ENCODE peak calls at places on chromosomes 11 and 22, in seven cellular contexts. Z is Peyer's patch, K is PC-3, H is HCT116, P is colonic mucosa, L is A673, N is left ventricle myocardium inferior. B is an unnamed sample. For H3K36me3, the result is how much of the 10 kb centered on the place peaks cover.

GRCh38 chr11:128667873-128668272 is 26.0 kb upstream of the FLI1 start:
- DNase-seq in N (no peak), K (peak), H (no peak), Z (no peak), L (no peak), P (no peak), B (no peak)

GRCh38 chr11:20367313-20367948 is 3.9 kb downstream of the HTATIP2 start:
- DNase-seq in N (no peak), H (peak), K (peak), L (peak), Z (no peak), P (no peak), B (no peak)

GRCh38 chr11:80466570-80466969 is 1025.7 kb upstream of the TENM4 start:
- DNase-seq in L (no peak), P (no peak), H (no peak), N (no peak), Z (no peak), K (no peak), B (no peak)

GRCh38 chr22:27132400-27132799 is 475.0 kb downstream of the MIAT start:
- DNase-seq in N (no peak), Z (no peak), H (no peak), L (no peak), K (no peak), P (no peak), B (no peak)

GRCh38 chr22:33658775-33659174 is 261.5 kb downstream of the LARGE1 start:
- DNase-seq in Z (no peak), L (no peak), N (peak), H (no peak), K (no peak), P (peak), B (no peak)

GRCh38 chr11:98003606-98004371 is 1017.0 kb upstream of the CNTN5 start:
- DNase-seq in H (no peak), L (no peak), P (no peak), K (no peak), N (no peak), Z (no peak), B (no peak)

GRCh38 chr11:29153078-29153477 is 863.8 kb downstream of the KCNA4 start:
- DNase-seq in P (no peak), K (no peak), L (no peak), Z (no peak), N (no peak), H (no peak), B (no peak)

GRCh38 chr11:88179141-88179540 is 3.9 kb upstream of the RAB38 start:
- DNase-seq in H (no peak), L (no peak), Z (no peak), K (peak), N (no peak), P (no peak), B (no peak)

GRCh38 chr11:95352733-95353346 is 121.8 kb upstream of the SESN3 start:
- DNase-seq in Z (no peak), P (no peak), N (no peak), H (no peak), K (no peak), L (no peak), B (no peak)

GRCh38 chr11:74366576-74366975 is 31.7 kb downstream of the PGM2L1 start:
- DNase-seq in K (no peak), N (no peak), P (no peak), L (peak), H (no peak), Z (no peak), B (peak)

GRCh38 chr22:37043828-37044538 is 7.6 kb upstream of the KCTD17 start:
- DNase-seq in N (peak), K (peak), H (peak), P (peak), Z (peak), L (peak), B (peak)

GRCh38 chr22:20180640-20181039 is 29.8 kb upstream of the CCDC188 start:
- DNase-seq in K (no peak), N (no peak), Z (no peak), P (no peak), L (no peak), H (no peak), B (no peak)

GRCh38 chr22:36922097-36922608 is 8.7 kb downstream of the CSF2RB start:
- DNase-seq in K (no peak), P (no peak), N (no peak), Z (peak), H (no peak), L (no peak), B (peak)

GRCh38 chr22:35464399-35464798 is 64.5 kb downstream of the MCM5 start:
- DNase-seq in Z (no peak), N (no peak), K (no peak), H (no peak), P (no peak), L (no peak), B (no peak)

GRCh38 chr11:8081591-8082021 is 595 bp downstream of the TUB start:
- DNase-seq in L (no peak), H (no peak), Z (no peak), P (no peak), K (no peak), N (no peak), B (no peak)

GRCh38 chr11:118180300-118180703 is 3.9 kb upstream of the SCN2B start:
- DNase-seq in L (peak), K (no peak), Z (no peak), N (peak), P (no peak), H (peak), B (no peak)

GRCh38 chr11:70319694-70320093 is 49.2 kb downstream of the PPFIA1 start:
- DNase-seq in P (no peak), H (no peak), Z (no peak), N (peak), L (no peak), K (no peak), B (no peak)

GRCh38 chr22:46056169-46057041 is 79.4 kb upstream of the WNT7B start:
- DNase-seq in N (peak), H (no peak), L (peak), P (no peak), K (peak), Z (no peak), B (peak)

GRCh38 chr22:29782061-29782845 is 15.1 kb downstream of the UQCR10 start:
- DNase-seq in H (no peak), K (peak), Z (no peak), P (peak), N (peak), L (no peak), B (no peak)

GRCh38 chr11:109984634-109985289 is 108.4 kb upstream of the ZC3H12C start:
- DNase-seq in K (peak), L (no peak), H (no peak), N (no peak), Z (no peak), P (no peak), B (no peak)

GRCh38 chr11:15671216-15671615 is 556.5 kb downstream of the INSC start:
- DNase-seq in L (no peak), K (no peak), P (peak), H (no peak), Z (no peak), N (no peak), B (no peak)

GRCh38 chr11:27291302-27291889 is 71.6 kb downstream of the CCDC34 start:
- DNase-seq in K (peak), N (no peak), P (peak), H (peak), L (no peak), Z (no peak), B (peak)

GRCh38 chr11:67662806-67663514 is 11.5 kb downstream of the ALDH3B2 start:
- DNase-seq in L (no peak), H (no peak), Z (no peak), N (no peak), K (no peak), P (no peak), B (peak)

GRCh38 chr11:111977141-111978027 is 40.2 kb downstream of the DIXDC1 start:
- DNase-seq in Z (no peak), N (peak), K (peak), L (peak), H (no peak), P (peak), B (no peak)

GRCh38 chr11:96196074-96196787 is 146.8 kb downstream of the MAML2 start:
- DNase-seq in L (no peak), K (no peak), N (no peak), P (no peak), H (no peak), Z (no peak), B (no peak)

GRCh38 chr11:74820763-74821162 is 72.1 kb downstream of the RNF169 start:
- DNase-seq in L (peak), K (peak), Z (no peak), H (no peak), P (no peak), N (no peak), B (no peak)

GRCh38 chr11:65897020-65897471 is 3.1 kb downstream of the FOSL1 start:
- DNase-seq in Z (no peak), P (no peak), K (peak), L (no peak), H (no peak), N (no peak), B (no peak)

GRCh38 chr22:47150426-47150825 is 388.0 kb downstream of the TBC1D22A start:
- DNase-seq in K (no peak), H (no peak), L (no peak), N (no peak), Z (no peak), P (no peak), B (no peak)

GRCh38 chr22:49297286-49297870 is 530.3 kb downstream of the BRD1 start:
- DNase-seq in Z (peak), N (no peak), L (no peak), P (no peak), K (no peak), H (no peak), B (no peak)

GRCh38 chr22:40826984-40827741 is 8.0 kb upstream of the SLC25A17 start:
- DNase-seq in N (no peak), K (no peak), P (no peak), Z (no peak), H (no peak), L (peak), B (peak)
- H3K36me3 ChIP-seq in N (half or more), K (under half), P (under half), Z (under half), H (under half), L (half or more), B (under half)

DNA sequence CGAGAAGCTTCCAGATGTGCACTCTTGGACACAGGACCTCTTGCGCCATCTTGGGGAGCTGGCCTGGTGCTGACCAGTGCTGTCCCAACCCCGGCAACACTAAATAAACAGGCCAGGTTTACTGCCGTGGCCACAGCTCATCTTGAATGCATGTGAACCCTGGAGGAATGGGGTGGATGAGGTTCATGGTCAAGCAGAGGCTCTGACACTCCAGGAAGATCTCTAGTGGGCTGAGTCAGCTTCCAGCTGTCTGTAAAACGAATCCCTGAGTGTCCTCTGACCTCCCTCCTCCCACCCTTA is 51.8 kb downstream of the ALX4 start:
- DNase-seq in N (no peak), Z (no peak), H (no peak), K (no peak), P (no peak), L (no peak), B (no peak)
- TF ChIP-seq CTCF in N (no peak), Z (no peak), H (no peak), K (no peak), P (no peak), L (no peak), B (no peak)

GRCh38 chr22:50674127-50674493 is 1.5 kb downstream of the SHANK3 start:
- DNase-seq in L (no peak), K (no peak), P (no peak), N (no peak), Z (no peak), H (no peak), B (no peak)
- H3K4me3 ChIP-seq in L (peak), K (no peak), P (no peak), N (peak), Z (peak), H (peak), B (peak)

DNA sequence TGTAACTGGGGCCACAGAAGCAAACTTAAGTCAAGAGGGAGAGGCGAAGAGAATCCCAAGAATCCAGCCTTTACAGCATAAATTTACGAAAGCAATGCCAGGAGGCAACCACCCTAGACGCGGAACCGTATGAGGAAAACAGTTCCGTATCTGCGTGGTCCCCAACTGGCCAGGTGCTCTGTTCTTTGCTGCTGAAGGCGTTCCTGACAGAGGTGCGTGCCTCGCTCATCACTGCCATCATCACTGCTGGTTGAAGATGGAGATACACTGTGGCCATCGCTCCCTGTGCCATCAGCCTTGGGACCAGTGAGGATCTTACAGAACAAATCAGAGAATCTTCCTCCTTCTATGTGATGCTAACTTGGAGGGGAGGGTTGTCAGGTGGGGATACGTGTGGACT is 270.5 kb upstream of the B3GAT1 start:
- DNase-seq in Z (no peak), H (no peak), N (no peak), K (no peak), P (no peak), L (no peak), B (no peak)
- H3K36me3 ChIP-seq in Z (under half), H (under half), N (under half), K (under half), P (under half), L (under half), B (under half)

GRCh38 chr11:92740251-92740650 is 229.2 kb upstream of the MTNR1B start:
- DNase-seq in P (no peak), N (no peak), K (no peak), L (no peak), H (no peak), Z (no peak), B (no peak)

GRCh38 chr11:92738281-92738680 is 231.2 kb upstream of the MTNR1B start:
- DNase-seq in L (no peak), Z (no peak), N (no peak), K (no peak), H (no peak), P (no peak), B (no peak)

GRCh38 chr11:92739020-92739419 is 230.4 kb upstream of the MTNR1B start:
- DNase-seq in N (no peak), K (no peak), H (no peak), L (peak), Z (no peak), P (no peak), B (no peak)

DNA sequence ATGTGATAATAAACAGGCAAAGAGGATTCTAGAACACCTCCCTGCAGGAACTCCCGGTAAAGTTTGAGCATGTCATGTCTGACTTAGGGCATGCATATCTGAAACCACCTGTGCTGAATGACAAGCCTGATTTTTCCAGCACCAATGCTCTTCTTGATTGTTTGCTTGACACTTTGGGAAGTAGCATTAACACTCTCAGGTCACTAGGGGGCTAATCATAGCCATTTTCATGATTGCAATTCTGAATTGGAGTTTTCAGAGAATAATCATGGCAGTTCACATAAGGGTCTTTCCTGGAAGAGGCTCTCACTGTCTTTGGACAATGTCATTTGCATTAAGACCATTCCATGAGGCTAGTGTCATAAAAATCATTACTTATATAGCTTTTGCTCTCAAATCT is 234.4 kb upstream of the MTNR1B start:
- DNase-seq in K (no peak), N (no peak), L (peak), P (no peak), H (no peak), Z (no peak), B (no peak)
- TF ChIP-seq CTCF in K (peak), N (peak), L (peak), P (no peak), H (peak), Z (no peak), B (peak)

GRCh38 chr11:46387919-46388618 is 3.5 kb downstream of the CHRM4 start:
- DNase-seq in P (no peak), L (peak), K (no peak), H (no peak), N (no peak), Z (no peak), B (no peak)
- H3K4me3 ChIP-seq in P (no peak), L (no peak), K (no peak), H (no peak), N (no peak), Z (no peak), B (no peak)

DNA sequence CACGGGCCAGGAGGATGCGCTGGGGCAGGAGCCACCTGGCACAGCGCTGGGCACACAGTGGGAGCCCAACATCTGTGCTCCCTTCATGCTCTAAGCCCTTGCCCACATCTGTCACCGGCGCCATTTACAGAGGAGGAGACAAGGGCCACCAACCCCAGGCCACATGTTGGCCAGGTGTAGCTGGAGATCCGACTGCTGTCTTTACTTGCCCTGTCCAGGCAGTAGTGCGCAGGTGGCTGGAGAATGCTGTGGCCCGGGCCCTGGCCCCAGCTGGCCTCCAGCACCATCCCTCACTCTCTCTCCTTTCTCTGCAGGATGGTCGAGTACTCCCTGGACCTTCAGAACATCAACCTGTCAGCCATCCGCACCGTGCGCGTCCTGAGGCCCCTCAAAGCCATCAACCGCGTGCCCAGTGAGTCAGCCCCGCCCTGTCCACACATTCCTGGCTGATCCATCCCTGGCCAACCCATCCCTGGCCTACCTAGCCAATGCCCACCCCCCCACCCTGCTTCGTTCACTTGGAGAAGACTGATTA is 48.5 kb downstream of the CACNA1I start:
- DNase-seq in N (no peak), P (no peak), Z (no peak), L (no peak), H (no peak), K (no peak), B (no peak)
- H3K36me3 ChIP-seq in N (under half), P (under half), Z (under half), L (under half), H (under half), K (under half), B (under half)

DNA sequence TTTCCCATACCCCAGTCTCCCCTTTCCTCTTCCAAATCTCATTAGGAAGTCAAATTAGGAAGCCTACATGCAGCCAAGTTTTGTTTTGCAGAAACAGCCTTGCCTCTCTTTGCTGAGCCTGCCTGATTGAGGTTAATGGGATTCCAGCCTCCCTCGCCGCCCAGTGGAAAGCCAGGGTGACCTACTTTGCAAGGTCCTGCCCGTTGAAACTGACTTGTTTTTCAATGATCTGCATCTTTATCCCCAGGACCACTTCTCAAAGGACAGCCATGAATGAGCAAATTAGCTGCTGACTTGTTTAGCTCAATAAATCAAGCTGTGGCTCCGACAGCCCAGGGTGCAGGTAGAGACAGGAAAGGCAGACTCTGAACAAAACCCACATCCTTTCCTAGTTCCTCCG is 110.4 kb downstream of the RRAS2 start:
- DNase-seq in L (no peak), K (no peak), Z (peak), N (no peak), H (no peak), P (no peak), B (no peak)
- TF ChIP-seq CTCF in L (no peak), K (no peak), Z (no peak), N (no peak), H (no peak), P (no peak), B (no peak)

DNA sequence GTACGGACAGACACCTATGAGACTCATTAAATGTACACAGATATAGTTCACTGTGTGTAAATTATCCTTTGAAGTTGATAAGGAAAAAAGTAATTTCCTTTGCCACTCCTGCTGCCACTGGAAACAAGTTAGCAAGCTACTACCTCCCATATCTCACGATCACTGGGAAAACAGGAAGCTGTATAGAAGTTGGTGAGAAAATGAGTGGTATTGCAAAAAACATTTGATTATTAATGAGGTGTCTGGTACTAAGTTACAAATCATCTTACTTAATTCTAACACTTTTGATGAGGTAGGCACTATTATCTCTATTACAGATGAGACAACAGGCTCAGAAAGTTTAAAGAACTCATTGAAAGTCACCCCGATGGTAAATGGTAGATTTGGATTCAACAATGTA is 68.5 kb downstream of the GAB2 start:
- DNase-seq in Z (no peak), L (no peak), H (no peak), K (no peak), P (no peak), N (no peak), B (no peak)
- H3K4me3 ChIP-seq in Z (no peak), L (no peak), H (no peak), K (no peak), P (no peak), N (no peak), B (no peak)

B was measured in Caco-2.